ENCODE peak calls at places on chromosomes 11 and 22, in seven cellular contexts. M, X, T, F, R, K and I are unnamed samples.

GRCh38 chr11:45204761-45205160 is 58.3 kb downstream of the PRDM11 start:
- DNase-seq in M (no peak), X (no peak), T (no peak), F (no peak), R (no peak), K (no peak), I (no peak)

GRCh38 chr11:96213500-96213899 is 129.5 kb downstream of the MAML2 start:
- DNase-seq in M (peak; percentile 87), X (no peak), T (peak; percentile 44), F (no peak), R (no peak), K (no peak), I (no peak)

GRCh38 chr11:64864473-64865285 is 13.7 kb downstream of the EHD1 start:
- DNase-seq in M (peak; percentile 97), X (no peak), T (peak; percentile 31), F (no peak), R (no peak), K (no peak), I (no peak)

GRCh38 chr22:22943521-22944267 is 56.1 kb downstream of the IGLL5 start:
- DNase-seq in M (no peak), X (no peak), T (peak; percentile 79), F (no peak), R (no peak), K (no peak), I (no peak)

GRCh38 chr11:132559371-132560036 is 972.8 kb downstream of the OPCML start:
- DNase-seq in M (no peak), X (no peak), T (no peak), F (no peak), R (no peak), K (no peak), I (no peak)

GRCh38 chr11:79076526-79077115 is 364.2 kb downstream of the TENM4 start:
- DNase-seq in M (no peak), X (peak; percentile 35), T (peak; percentile 55), F (peak; percentile 32), R (no peak), K (no peak), I (peak; percentile 30)

GRCh38 chr22:41446057-41446501 is 522 bp downstream of the TOB2 start:
- DNase-seq in M (no peak), X (no peak), T (peak; percentile 39), F (no peak), R (no peak), K (no peak), I (no peak)

GRCh38 chr11:72238040-72238450 is 5.9 kb downstream of the PHOX2A start:
- DNase-seq in M (peak; percentile 67), X (peak; percentile 92), T (peak; percentile 77), F (peak; percentile 44), R (peak; percentile 85), K (no peak), I (peak; percentile 47)

GRCh38 chr11:7060828-7061227 is 28.0 kb upstream of the RBMXL2 start:
- DNase-seq in M (peak; percentile 58), X (no peak), T (no peak), F (no peak), R (no peak), K (no peak), I (no peak)

GRCh38 chr11:96798445-96798844 is 408.6 kb downstream of the JRKL start:
- DNase-seq in M (no peak), X (no peak), T (no peak), F (no peak), R (no peak), K (no peak), I (no peak)

GRCh38 chr22:44428941-44429615 is 69.0 kb downstream of the RTL6 start:
- DNase-seq in M (no peak), X (no peak), T (no peak), F (no peak), R (no peak), K (no peak), I (no peak)

GRCh38 chr11:37449146-37449545 is 851.1 kb upstream of the RAG2 start:
- DNase-seq in M (peak; percentile 68), X (no peak), T (no peak), F (no peak), R (no peak), K (no peak), I (no peak)

GRCh38 chr11:95920460-95921105 is 3.3 kb downstream of the MTMR2 start:
- DNase-seq in M (peak; percentile 42), X (no peak), T (no peak), F (no peak), R (no peak), K (no peak), I (no peak)

GRCh38 chr11:102469196-102469821 is 16.7 kb upstream of the TMEM123 start:
- DNase-seq in M (peak; percentile 62), X (no peak), T (no peak), F (no peak), R (no peak), K (no peak), I (no peak)

GRCh38 chr11:48116843-48117242 is 99.8 kb upstream of the OR4B1 start:
- DNase-seq in M (no peak), X (peak; percentile 35), T (peak; percentile 36), F (no peak), R (no peak), K (no peak), I (peak; percentile 12)

GRCh38 chr22:27602390-27602789 is 199.2 kb downstream of the MN1 start:
- DNase-seq in M (no peak), X (no peak), T (peak; percentile 91), F (no peak), R (no peak), K (no peak), I (no peak)

GRCh38 chr22:41612626-41613025 is 8.2 kb downstream of the DESI1 start:
- DNase-seq in M (no peak), X (no peak), T (no peak), F (no peak), R (no peak), K (no peak), I (no peak)

GRCh38 chr22:36773935-36774334 is 2.0 kb downstream of the IFT27 start:
- DNase-seq in M (peak; percentile 49), X (peak; percentile 35), T (no peak), F (no peak), R (no peak), K (no peak), I (no peak)

GRCh38 chr11:119236891-119237290 is 30.8 kb downstream of the CBL start:
- DNase-seq in M (peak; percentile 84), X (no peak), T (no peak), F (no peak), R (no peak), K (no peak), I (no peak)

GRCh38 chr11:16280256-16280682 is 76.1 kb downstream of the SOX6 start:
- DNase-seq in M (no peak), X (no peak), T (peak; percentile 42), F (no peak), R (no peak), K (no peak), I (no peak)

GRCh38 chr11:62974848-62975522 is 9.8 kb downstream of the SLC22A6 start:
- DNase-seq in M (no peak), X (peak; percentile 54), T (peak; percentile 41), F (peak; percentile 36), R (peak; percentile 25), K (no peak), I (peak; percentile 6)

GRCh38 chr11:46560300-46561025 is 33.4 kb downstream of the AMBRA1 start:
- DNase-seq in M (peak; percentile 41), X (no peak), T (no peak), F (no peak), R (no peak), K (peak; percentile 33), I (no peak)

GRCh38 chr11:33864479-33864878 is 27.4 kb downstream of the LMO2 start:
- DNase-seq in M (no peak), X (no peak), T (no peak), F (no peak), R (no peak), K (no peak), I (no peak)

GRCh38 chr22:25232301-25232700 is 12.9 kb downstream of the CRYBB2 start:
- DNase-seq in M (peak; percentile 17), X (no peak), T (no peak), F (no peak), R (no peak), K (no peak), I (no peak)

GRCh38 chr11:59173080-59173963 is 1.4 kb downstream of the DTX4 start:
- DNase-seq in M (peak; percentile 30), X (no peak), T (no peak), F (no peak), R (no peak), K (no peak), I (peak; percentile 13)

DNA sequence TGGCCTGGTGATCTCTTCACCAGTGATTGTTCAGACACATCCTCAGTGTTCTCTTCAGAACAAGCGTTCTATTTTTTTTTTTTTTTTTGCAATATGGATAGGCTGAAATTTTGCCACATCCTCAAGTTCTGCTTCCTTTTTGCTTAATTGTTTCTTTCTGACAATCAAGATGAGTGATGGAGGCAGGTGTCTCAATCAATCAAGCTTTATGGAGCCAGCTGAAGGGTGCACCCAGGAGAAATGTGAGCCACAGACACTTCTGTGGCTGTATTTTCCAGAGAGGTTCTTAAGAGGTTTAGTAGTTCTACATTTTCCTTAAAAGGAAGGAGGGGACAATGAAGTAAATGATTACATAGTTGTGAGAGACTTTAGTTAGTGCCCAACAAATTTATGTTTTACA is 43.9 kb upstream of the ASPHD2 start:
- DNase-seq in M (no peak), X (no peak), T (no peak), F (no peak), R (no peak), K (no peak), I (no peak)
- TF ChIP-seq CEBPB in M (no peak), X (no peak), T (no peak), F (no peak), R (no peak), K (no peak), I (no peak)

GRCh38 chr22:46972256-46972655 is 209.8 kb downstream of the TBC1D22A start:
- DNase-seq in M (no peak), X (no peak), T (no peak), F (no peak), R (no peak), K (no peak), I (no peak)

GRCh38 chr22:46974631-46975585 is 212.5 kb downstream of the TBC1D22A start:
- DNase-seq in M (no peak), X (no peak), T (no peak), F (no peak), R (no peak), K (no peak), I (no peak)

GRCh38 chr22:46974077-46974476 is 211.6 kb downstream of the TBC1D22A start:
- DNase-seq in M (no peak), X (no peak), T (no peak), F (no peak), R (no peak), K (no peak), I (no peak)

GRCh38 chr22:46971776-46972150 is 209.3 kb downstream of the TBC1D22A start:
- DNase-seq in M (no peak), X (no peak), T (no peak), F (no peak), R (no peak), K (no peak), I (no peak)

GRCh38 chr22:46972901-46973831 is 210.7 kb downstream of the TBC1D22A start:
- DNase-seq in M (no peak), X (no peak), T (no peak), F (no peak), R (no peak), K (no peak), I (no peak)
- TF ChIP-seq CEBPB in M (no peak), X (no peak), T (no peak), F (no peak), R (no peak), K (no peak), I (no peak)

GRCh38 chr11:114317738-114318137 is 21.5 kb downstream of the NNMT start:
- DNase-seq in M (peak; percentile 67), X (no peak), T (no peak), F (peak; percentile 13), R (no peak), K (no peak), I (no peak)
- TF ChIP-seq CEBPB in M (no peak), X (no peak), T (no peak), F (no peak), R (no peak), K (no peak), I (no peak)

GRCh38 chr11:827861-828167 is at the start of gene CRACR2B:
- DNase-seq in M (no peak), X (no peak), T (no peak), F (no peak), R (no peak), K (no peak), I (no peak)
- TF ChIP-seq CEBPB in M (no peak), X (no peak), T (no peak), F (no peak), R (no peak), K (no peak), I (no peak)